ENCODE peak calls at places on chromosomes 3 and 15, in six cellular contexts. H is thoracic aorta, K is tibial artery, I is WTC11, M is HFF-Myc, L is progenitor cell of endocrine pancreas. N is an unnamed sample.

GRCh38 chr3:146692254-146692653 is 87.1 kb upstream of the PLSCR5 start:
- DNase-seq in H (no peak), K (no peak), I (no peak), M (no peak), L (no peak), N (no peak)

GRCh38 chr3:105366302-105367062 is at the start of gene ALCAM:
- DNase-seq in H (peak), K (peak), I (peak), M (peak), L (peak), N (peak)

GRCh38 chr15:57322602-57323250 is 53.6 kb upstream of the CGNL1 start:
- DNase-seq in H (no peak), K (no peak), I (no peak), M (no peak), L (no peak), N (no peak)

GRCh38 chr15:77654975-77655374 is 22.3 kb upstream of the LINGO1 start:
- DNase-seq in H (no peak), K (no peak), I (peak), M (no peak), L (no peak), N (no peak)

GRCh38 chr15:45784656-45785055 is 149.8 kb downstream of the SQOR start:
- DNase-seq in H (no peak), K (no peak), I (no peak), M (no peak), L (no peak), N (no peak)

GRCh38 chr3:66395635-66396034 is 105.2 kb downstream of the LRIG1 start:
- DNase-seq in H (no peak), K (no peak), I (no peak), M (no peak), L (no peak), N (no peak)

GRCh38 chr3:44529927-44530326 is 25.1 kb upstream of the ZKSCAN7 start:
- DNase-seq in H (no peak), K (no peak), I (peak), M (no peak), L (no peak), N (no peak)

GRCh38 chr15:90618330-90619136 is 88.8 kb downstream of the CRTC3 start:
- DNase-seq in H (no peak), K (no peak), I (no peak), M (peak), L (no peak), N (no peak)

GRCh38 chr15:38991126-38991525 is 426.5 kb upstream of the RASGRP1 start:
- DNase-seq in H (no peak), K (no peak), I (no peak), M (peak), L (no peak), N (no peak)

GRCh38 chr15:94670436-94671034 is 439.2 kb downstream of the MCTP2 start:
- DNase-seq in H (no peak), K (no peak), I (no peak), M (peak), L (no peak), N (no peak)

GRCh38 chr3:63863150-63864007 is at the start of the genes ATXN7 and THOC7:
- DNase-seq in H (peak), K (peak), I (peak), M (no peak), L (peak), N (peak)

GRCh38 chr3:25472747-25473146 is 44.7 kb downstream of the RARB start:
- DNase-seq in H (no peak), K (no peak), I (no peak), M (no peak), L (no peak), N (no peak)

GRCh38 chr3:126530171-126531050 is 6.5 kb downstream of the CHST13 start:
- DNase-seq in H (no peak), K (peak), I (no peak), M (no peak), L (no peak), N (no peak)

GRCh38 chr3:35659808-35660207 is 20.5 kb downstream of the ARPP21 start:
- DNase-seq in H (no peak), K (no peak), I (peak), M (no peak), L (no peak), N (no peak)

GRCh38 chr3:187066228-187066995 is 72.9 kb downstream of the RPL39L start:
- DNase-seq in H (no peak), K (no peak), I (peak), M (peak), L (no peak), N (no peak)

GRCh38 chr3:23232879-23233278 is 29.8 kb downstream of the UBE2E2 start:
- DNase-seq in H (no peak), K (no peak), I (no peak), M (no peak), L (no peak), N (no peak)

GRCh38 chr3:53834429-53835095 is 11.7 kb downstream of the CHDH start:
- DNase-seq in H (no peak), K (peak), I (no peak), M (no peak), L (no peak), N (no peak)

GRCh38 chr3:57164606-57165573 is at the start of gene IL17RD:
- DNase-seq in H (peak), K (peak), I (peak), M (no peak), L (peak), N (peak)

GRCh38 chr3:53694648-53695356 is 151.4 kb downstream of the CHDH start:
- DNase-seq in H (no peak), K (no peak), I (no peak), M (no peak), L (no peak), N (no peak)

GRCh38 chr15:82846621-82847020 is 37.2 kb downstream of the WHAMM start:
- DNase-seq in H (no peak), K (no peak), I (no peak), M (no peak), L (no peak), N (no peak)

GRCh38 chr15:61173899-61174689 is 55.0 kb downstream of the RORA start:
- DNase-seq in H (no peak), K (no peak), I (no peak), M (no peak), L (no peak), N (no peak)

GRCh38 chr15:46365612-46366011 is 730.8 kb downstream of the SQOR start:
- DNase-seq in H (peak), K (peak), I (no peak), M (peak), L (no peak), N (no peak)

GRCh38 chr3:13569201-13569600 is 20.3 kb downstream of the FBLN2 start:
- DNase-seq in H (no peak), K (no peak), I (no peak), M (no peak), L (no peak), N (no peak)

GRCh38 chr3:125076464-125076863 is 20.7 kb upstream of the HEG1 start:
- DNase-seq in H (no peak), K (no peak), I (no peak), M (no peak), L (no peak), N (no peak)

GRCh38 chr15:90829942-90830440 is 38.4 kb upstream of the FURIN start:
- DNase-seq in H (no peak), K (no peak), I (no peak), M (no peak), L (no peak), N (no peak)

GRCh38 chr3:190644766-190645165 is 130.9 kb downstream of the IL1RAP start:
- DNase-seq in H (no peak), K (no peak), I (no peak), M (peak), L (no peak), N (no peak)

DNA sequence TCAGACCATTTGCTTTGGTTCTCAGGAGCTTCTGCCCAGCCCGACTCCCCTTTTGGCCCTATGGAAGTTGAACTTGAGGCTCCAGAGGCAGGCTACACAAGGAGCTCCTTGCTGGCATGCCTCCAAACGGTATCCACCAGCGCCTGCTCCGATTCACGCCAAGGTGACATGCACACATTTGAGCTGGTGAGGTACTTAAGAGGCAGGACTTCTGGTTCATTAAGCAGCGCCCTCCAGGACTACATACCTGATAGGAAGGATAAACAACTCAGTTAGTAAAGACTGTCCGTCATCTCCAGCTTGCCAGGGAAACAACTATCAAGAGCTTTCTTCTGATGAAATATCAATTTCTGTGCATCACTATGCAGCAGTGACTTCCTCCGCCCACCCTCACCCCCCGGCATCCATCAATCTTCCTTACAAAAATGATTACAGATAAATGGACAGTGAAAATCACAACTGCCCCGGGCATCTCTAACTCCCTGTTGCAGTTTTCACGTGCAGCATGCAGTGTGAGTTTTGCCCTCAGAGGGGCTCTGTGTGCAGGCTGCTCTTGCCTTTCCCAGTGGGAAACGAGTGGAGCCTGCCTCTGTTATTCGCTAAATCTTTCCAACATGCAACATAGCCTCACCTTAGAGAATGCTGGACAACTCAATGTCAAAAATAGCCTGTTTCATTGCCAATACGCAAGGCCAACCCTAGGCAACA is 122.9 kb downstream of the ARRDC4 start:
- DNase-seq in H (no peak), K (no peak), I (no peak), M (no peak), L (no peak), N (no peak)
- TF ChIP-seq CTCF in H (no peak), K (no peak), I (no peak), M (peak), L (peak), N (no peak)

GRCh38 chr15:34582461-34583357 is 742 bp downstream of the GOLGA8B start:
- DNase-seq in H (no peak), K (no peak), I (peak), M (no peak), L (peak), N (no peak)

GRCh38 chr15:34584996-34585395 is 1.5 kb upstream of the GOLGA8B start:
- DNase-seq in H (no peak), K (no peak), I (no peak), M (no peak), L (no peak), N (no peak)

GRCh38 chr15:34581043-34581365 is 2.4 kb downstream of the GOLGA8B start:
- DNase-seq in H (no peak), K (no peak), I (no peak), M (no peak), L (no peak), N (no peak)

GRCh38 chr15:34584321-34584668 is 844 bp upstream of the GOLGA8B start:
- DNase-seq in H (no peak), K (no peak), I (no peak), M (no peak), L (no peak), N (no peak)

GRCh38 chr15:34583399-34584320 is at the start of gene GOLGA8B:
- DNase-seq in H (no peak), K (no peak), I (peak), M (no peak), L (peak), N (peak)
- TF ChIP-seq CTCF in H (no peak), K (no peak), I (no peak), M (no peak), L (peak), N (no peak)

DNA sequence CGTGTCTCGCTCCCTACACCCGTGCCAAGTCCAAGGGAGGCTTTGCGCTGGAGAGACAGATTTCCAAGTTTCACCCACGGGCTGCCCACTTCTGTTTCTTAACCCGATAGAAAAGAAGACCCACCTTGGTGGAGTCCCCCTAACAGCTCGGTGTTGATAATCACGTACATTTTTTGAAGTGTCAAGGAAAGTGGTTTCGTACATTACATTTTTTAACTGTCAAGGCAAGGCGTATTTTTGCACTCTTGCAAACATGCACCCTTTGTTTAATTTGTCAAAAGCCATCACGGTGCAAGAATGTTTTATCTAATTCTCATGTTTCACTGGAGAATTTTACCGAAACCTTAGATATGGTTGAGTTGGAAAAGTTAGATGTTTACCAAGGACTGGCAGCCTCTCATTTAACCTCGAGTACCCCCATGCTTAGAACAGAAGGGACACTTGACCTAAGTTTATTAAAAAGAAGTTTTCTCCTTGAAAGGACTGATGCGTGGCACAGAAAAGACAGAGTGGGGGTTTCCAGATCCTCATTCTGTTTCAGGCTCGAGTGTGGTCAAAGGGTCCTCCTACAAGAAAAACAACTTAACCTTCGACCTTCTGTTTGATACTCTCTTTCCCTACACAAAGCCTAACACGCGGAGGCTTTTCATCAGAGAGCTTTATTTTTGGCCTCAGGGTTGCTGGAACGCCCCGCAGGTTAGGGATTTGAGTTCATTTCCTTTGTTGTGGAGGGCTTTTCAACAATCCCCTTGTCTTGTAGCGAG is 882 bp downstream of the GXYLT2 start:
- DNase-seq in H (no peak), K (no peak), I (no peak), M (no peak), L (no peak), N (peak)
- TF ChIP-seq CTCF in H (no peak), K (no peak), I (no peak), M (no peak), L (peak), N (no peak)

GRCh38 chr3:42846682-42847522 is 28.8 kb downstream of the CYP8B1 start:
- DNase-seq in H (no peak), K (no peak), I (no peak), M (no peak), L (no peak), N (no peak)

GRCh38 chr3:42844815-42845214 is 30.9 kb downstream of the CYP8B1 start:
- DNase-seq in H (no peak), K (no peak), I (no peak), M (no peak), L (no peak), N (no peak)

GRCh38 chr3:42841332-42841731 is 32.1 kb downstream of the ACKR2 start:
- DNase-seq in H (no peak), K (no peak), I (no peak), M (no peak), L (no peak), N (no peak)

GRCh38 chr3:42847731-42848130 is 27.9 kb downstream of the CYP8B1 start:
- DNase-seq in H (no peak), K (no peak), I (peak), M (no peak), L (no peak), N (no peak)

DNA sequence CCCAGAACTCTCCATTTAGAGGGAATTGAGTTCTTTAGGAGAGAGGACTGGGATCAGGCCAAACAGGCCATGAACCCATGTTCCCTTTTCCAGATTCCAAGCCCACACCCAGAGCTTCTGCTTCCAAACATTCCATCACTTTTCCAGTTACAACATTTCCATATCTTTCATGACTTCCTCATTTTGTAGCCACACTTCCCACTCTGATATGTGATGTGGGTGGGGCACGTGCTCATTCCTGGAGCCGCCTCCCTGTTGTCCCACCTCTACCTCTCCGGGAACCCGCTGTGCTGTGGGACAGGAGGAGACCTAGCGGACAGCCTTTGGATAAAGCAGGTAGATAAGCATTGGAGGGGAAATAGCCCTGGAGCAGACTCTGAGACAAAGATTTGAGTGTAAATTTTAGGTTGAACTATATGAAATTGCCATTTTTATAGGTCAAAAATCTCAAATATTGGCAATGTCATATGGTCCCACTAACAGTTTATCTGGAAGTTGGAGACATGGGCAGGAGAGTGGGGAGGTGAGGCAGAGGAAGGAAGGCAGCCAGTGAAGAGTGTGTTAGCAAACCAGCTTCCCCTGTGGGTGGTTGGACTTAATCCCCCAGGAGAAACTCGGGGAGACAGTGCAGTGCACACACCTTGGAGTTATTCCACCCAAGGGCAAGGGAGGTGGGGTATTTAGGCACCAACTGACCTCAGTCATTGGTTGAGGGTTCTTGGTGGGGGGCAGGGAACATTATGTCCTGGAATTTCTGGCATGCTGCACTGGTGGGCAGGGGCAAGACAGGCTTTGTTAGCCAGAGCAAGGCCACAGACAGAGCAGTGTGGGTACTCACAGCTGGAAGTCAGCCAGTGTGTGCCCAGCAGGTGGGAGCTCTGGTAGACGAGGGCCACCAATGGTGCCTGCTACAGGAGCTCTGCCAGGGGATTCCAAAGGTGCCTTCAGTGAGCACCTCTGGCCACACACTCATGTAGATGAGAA is 31.7 kb downstream of the CYP8B1 start:
- DNase-seq in H (no peak), K (peak), I (peak), M (no peak), L (no peak), N (no peak)
- TF ChIP-seq CTCF in H (no peak), K (no peak), I (no peak), M (no peak), L (no peak), N (no peak)